ENCODE peak calls at places on chromosomes 16 and 17, in ten cellular contexts. R is progenitor cell of endocrine pancreas, J is GM10248, M is neural progenitor cell, X is fibroblast of mammary gland, N is testis, W is left ventricle myocardium inferior, Z is left lung, L is endothelial cell of umbilical vein, G is Calu3. U is an unnamed sample.

GRCh38 chr17:32497431-32498205 is 10.8 kb downstream of the CDK5R1 start:
- DNase-seq in R (no peak), J (no peak), M (no peak), X (peak), N (no peak), W (no peak), Z (peak), L (no peak), G (no peak), U (no peak)

GRCh38 chr17:40961586-40961985 is 5.2 kb downstream of the KRT39 start:
- DNase-seq in R (no peak), J (no peak), M (no peak), X (no peak), N (no peak), W (no peak), Z (no peak), L (no peak), G (no peak), U (no peak)

GRCh38 chr17:47720754-47721533 is 12.1 kb upstream of the TBX21 start:
- DNase-seq in R (no peak), J (peak), M (peak), X (no peak), N (no peak), W (no peak), Z (no peak), L (no peak), G (peak), U (peak)

GRCh38 chr17:7834554-7834890 is 505 bp downstream of the KDM6B start:
- DNase-seq in R (no peak), J (no peak), M (no peak), X (no peak), N (peak), W (peak), Z (peak), L (no peak), G (no peak), U (no peak)

GRCh38 chr17:79618383-79619067 is 7.7 kb upstream of the RBFOX3 start:
- DNase-seq in R (no peak), J (no peak), M (no peak), X (no peak), N (peak), W (peak), Z (peak), L (no peak), G (no peak), U (no peak)

GRCh38 chr17:37708616-37709212 is 36.1 kb downstream of the HNF1B start:
- DNase-seq in R (no peak), J (no peak), M (no peak), X (peak), N (no peak), W (no peak), Z (peak), L (no peak), G (peak), U (no peak)

GRCh38 chr17:76248013-76248782 is 7.9 kb upstream of the RNF157 start:
- DNase-seq in R (no peak), J (no peak), M (no peak), X (no peak), N (no peak), W (no peak), Z (no peak), L (peak), G (no peak), U (no peak)

GRCh38 chr17:52106638-52107261 is 51.8 kb downstream of the CA10 start:
- DNase-seq in R (peak), J (peak), M (peak), X (peak), N (peak), W (no peak), Z (no peak), L (peak), G (peak), U (no peak)

GRCh38 chr16:15988268-15989013 is 39.0 kb downstream of the ABCC1 start:
- DNase-seq in R (no peak), J (no peak), M (peak), X (no peak), N (no peak), W (no peak), Z (no peak), L (peak), G (no peak), U (no peak)

GRCh38 chr16:69077251-69077650 is 28.2 kb upstream of the HAS3 start:
- DNase-seq in R (no peak), J (no peak), M (no peak), X (peak), N (no peak), W (no peak), Z (no peak), L (no peak), G (no peak), U (no peak)

GRCh38 chr16:79847569-79847968 is 247.0 kb upstream of the MAF start:
- DNase-seq in R (no peak), J (no peak), M (no peak), X (no peak), N (no peak), W (no peak), Z (no peak), L (no peak), G (no peak), U (no peak)

GRCh38 chr17:46771601-46772012 is 46.9 kb downstream of the WNT3 start:
- DNase-seq in R (no peak), J (peak), M (no peak), X (no peak), N (no peak), W (no peak), Z (no peak), L (no peak), G (peak), U (no peak)

GRCh38 chr17:6530324-6530920 is 25.9 kb downstream of the PITPNM3 start:
- DNase-seq in R (no peak), J (no peak), M (no peak), X (no peak), N (no peak), W (no peak), Z (no peak), L (no peak), G (no peak), U (no peak)

GRCh38 chr17:16052486-16052885 is 52.9 kb downstream of the TTC19 start:
- DNase-seq in R (no peak), J (no peak), M (no peak), X (peak), N (no peak), W (no peak), Z (no peak), L (no peak), G (no peak), U (no peak)

GRCh38 chr17:49851387-49852291 is 3.8 kb upstream of the TAC4 start:
- DNase-seq in R (peak), J (peak), M (peak), X (peak), N (peak), W (peak), Z (peak), L (peak), G (peak), U (peak)

GRCh38 chr17:40437095-40437732 is 6.0 kb upstream of the IGFBP4 start:
- DNase-seq in R (no peak), J (no peak), M (no peak), X (no peak), N (no peak), W (no peak), Z (peak), L (no peak), G (peak), U (no peak)

GRCh38 chr17:82593590-82594087 is 54.6 kb downstream of the WDR45B start:
- DNase-seq in R (no peak), J (no peak), M (no peak), X (peak), N (no peak), W (no peak), Z (no peak), L (no peak), G (no peak), U (peak)

GRCh38 chr17:55265434-55266021 is 768 bp downstream of the HLF start:
- DNase-seq in R (no peak), J (peak), M (peak), X (no peak), N (peak), W (no peak), Z (no peak), L (no peak), G (no peak), U (no peak)

GRCh38 chr16:86980644-86981043 is 336.5 kb downstream of the C16orf95 start:
- DNase-seq in R (no peak), J (no peak), M (no peak), X (no peak), N (no peak), W (no peak), Z (no peak), L (no peak), G (no peak), U (no peak)

GRCh38 chr16:10939649-10940206 is 2.5 kb downstream of the DEXI start:
- DNase-seq in R (no peak), J (no peak), M (no peak), X (no peak), N (no peak), W (no peak), Z (peak), L (no peak), G (no peak), U (no peak)

GRCh38 chr17:49071106-49071505 is 61.5 kb upstream of the B4GALNT2 start:
- DNase-seq in R (no peak), J (no peak), M (no peak), X (peak), N (no peak), W (no peak), Z (no peak), L (peak), G (no peak), U (no peak)

GRCh38 chr17:78438271-78438691 is 59.8 kb downstream of the PGS1 start:
- DNase-seq in R (no peak), J (no peak), M (no peak), X (no peak), N (no peak), W (no peak), Z (no peak), L (no peak), G (no peak), U (no peak)

GRCh38 chr16:73020409-73020884 is 27.5 kb downstream of the ZFHX3 start:
- DNase-seq in R (no peak), J (no peak), M (no peak), X (peak), N (no peak), W (peak), Z (no peak), L (peak), G (peak), U (no peak)

GRCh38 chr16:84633622-84634021 is 14.7 kb upstream of the KLHL36 start:
- DNase-seq in R (no peak), J (no peak), M (no peak), X (peak), N (peak), W (peak), Z (no peak), L (no peak), G (no peak), U (no peak)

GRCh38 chr17:50467114-50467854 is 1.4 kb downstream of the CHAD start:
- DNase-seq in R (no peak), J (no peak), M (no peak), X (no peak), N (no peak), W (no peak), Z (peak), L (no peak), G (no peak), U (no peak)

GRCh38 chr17:64074704-64075484 is 54.5 kb upstream of the ICAM2 start:
- DNase-seq in R (no peak), J (no peak), M (no peak), X (peak), N (no peak), W (no peak), Z (peak), L (no peak), G (peak), U (no peak)

GRCh38 chr16:57012353-57012752 is 23.0 kb downstream of the NLRC5 start:
- DNase-seq in R (no peak), J (no peak), M (peak), X (no peak), N (no peak), W (no peak), Z (no peak), L (no peak), G (no peak), U (no peak)
- TF ChIP-seq CTCF in R (no peak), J (no peak), M (peak), X (no peak), N (no peak), W (no peak), Z (no peak), L (no peak), G (no peak), U (no peak)

GRCh38 chr17:42459256-42459982 is 741 bp downstream of the ATP6V0A1 start:
- DNase-seq in R (no peak), J (no peak), M (peak), X (peak), N (peak), W (peak), Z (peak), L (no peak), G (peak), U (no peak)
- TF ChIP-seq CTCF in R (peak), J (peak), M (peak), X (peak), N (peak), W (peak), Z (no peak), L (peak), G (no peak), U (no peak)

GRCh38 chr16:380837-381787 is 666 bp downstream of the PGAP6 start:
- DNase-seq in R (no peak), J (no peak), M (peak), X (no peak), N (no peak), W (no peak), Z (no peak), L (no peak), G (no peak), U (no peak)
- TF ChIP-seq CTCF in R (no peak), J (no peak), M (no peak), X (no peak), N (no peak), W (no peak), Z (no peak), L (no peak), G (no peak), U (no peak)

DNA sequence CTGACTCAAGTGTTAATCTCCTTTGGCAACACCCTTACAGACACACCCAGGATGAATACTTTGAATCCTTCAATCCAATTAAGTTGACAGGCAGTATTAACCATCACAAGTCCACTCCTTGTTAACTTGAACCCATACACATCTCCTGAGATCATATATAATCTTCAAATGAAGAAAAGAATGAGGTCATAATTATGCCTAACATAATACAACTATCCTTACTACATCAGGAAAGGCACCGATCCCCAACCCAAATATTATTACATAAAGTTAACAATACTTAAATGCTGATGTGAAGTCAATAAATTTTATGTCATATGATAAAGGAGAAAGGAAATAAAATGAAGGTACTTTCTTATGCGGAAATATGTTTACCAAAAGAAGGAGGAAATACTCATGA is 649.9 kb downstream of the KCNJ2 start:
- DNase-seq in R (no peak), J (no peak), M (no peak), X (no peak), N (no peak), W (no peak), Z (no peak), L (no peak), G (no peak), U (no peak)
- TF ChIP-seq CTCF in R (no peak), J (no peak), M (no peak), X (no peak), N (no peak), W (no peak), Z (no peak), L (no peak), G (no peak), U (no peak)

GRCh38 chr16:70470927-70471341 is 16.5 kb downstream of the FCSK start:
- DNase-seq in R (peak), J (no peak), M (peak), X (no peak), N (peak), W (peak), Z (no peak), L (peak), G (peak), U (no peak)
- TF ChIP-seq CTCF in R (peak), J (peak), M (peak), X (peak), N (peak), W (peak), Z (peak), L (peak), G (peak), U (no peak)

GRCh38 chr16:2016407-2016922 is 3.1 kb upstream of the NPW start:
- DNase-seq in R (no peak), J (no peak), M (peak), X (no peak), N (no peak), W (no peak), Z (no peak), L (no peak), G (peak), U (no peak)
- TF ChIP-seq CTCF in R (peak), J (peak), M (peak), X (peak), N (no peak), W (peak), Z (peak), L (peak), G (peak), U (no peak)

GRCh38 chr16:177981-178676 is 1.6 kb downstream of the HBA1 start:
- DNase-seq in R (no peak), J (no peak), M (no peak), X (no peak), N (no peak), W (no peak), Z (no peak), L (no peak), G (no peak), U (no peak)

GRCh38 chr16:180921-181667 is 835 bp downstream of the HBQ1 start:
- DNase-seq in R (peak), J (peak), M (peak), X (peak), N (peak), W (peak), Z (peak), L (peak), G (peak), U (peak)

GRCh38 chr16:179431-179830 is 828 bp upstream of the HBQ1 start:
- DNase-seq in R (no peak), J (no peak), M (no peak), X (no peak), N (no peak), W (no peak), Z (no peak), L (no peak), G (no peak), U (no peak)

GRCh38 chr16:181668-182021 is 1.4 kb downstream of the HBQ1 start:
- DNase-seq in R (no peak), J (no peak), M (no peak), X (peak), N (no peak), W (no peak), Z (no peak), L (no peak), G (no peak), U (no peak)

DNA sequence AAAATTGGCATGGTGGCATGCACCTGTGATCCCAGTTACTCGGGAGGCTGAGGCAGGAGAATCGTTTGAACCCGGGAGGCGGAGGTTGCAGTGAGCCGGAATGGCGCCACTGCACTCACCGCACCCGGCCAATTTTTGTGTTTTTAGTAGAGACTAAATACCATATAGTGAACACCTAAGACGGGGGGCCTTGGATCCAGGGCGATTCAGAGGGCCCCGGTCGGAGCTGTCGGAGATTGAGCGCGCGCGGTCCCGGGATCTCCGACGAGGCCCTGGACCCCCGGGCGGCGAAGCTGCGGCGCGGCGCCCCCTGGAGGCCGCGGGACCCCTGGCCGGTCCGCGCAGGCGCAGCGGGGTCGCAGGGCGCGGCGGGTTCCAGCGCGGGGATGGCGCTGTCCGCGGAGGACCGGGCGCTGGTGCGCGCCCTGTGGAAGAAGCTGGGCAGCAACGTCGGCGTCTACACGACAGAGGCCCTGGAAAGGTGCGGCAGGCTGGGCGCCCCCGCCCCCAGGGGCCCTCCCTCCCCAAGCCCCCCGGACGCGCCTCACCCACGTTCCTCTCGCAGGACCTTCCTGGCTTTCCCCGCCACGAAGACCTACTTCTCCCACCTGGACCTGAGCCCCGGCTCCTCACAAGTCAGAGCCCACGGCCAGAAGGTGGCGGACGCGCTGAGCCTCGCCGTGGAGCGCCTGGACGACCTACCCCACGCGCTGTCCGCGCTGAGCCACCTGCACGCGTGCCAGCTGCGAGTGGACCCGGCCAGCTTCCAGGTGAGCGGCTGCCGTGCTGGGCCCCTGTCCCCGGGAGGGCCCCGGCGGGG is at the start of gene HBQ1:
- DNase-seq in R (peak), J (peak), M (peak), X (no peak), N (no peak), W (peak), Z (no peak), L (peak), G (no peak), U (peak)
- TF ChIP-seq CTCF in R (peak), J (peak), M (peak), X (no peak), N (peak), W (peak), Z (no peak), L (peak), G (no peak), U (peak)

GRCh38 chr16:71440669-71441347 is 1.0 kb downstream of the TLE7 start:
- DNase-seq in R (no peak), J (peak), M (peak), X (no peak), N (peak), W (no peak), Z (no peak), L (no peak), G (no peak), U (no peak)
- TF ChIP-seq CTCF in R (peak), J (no peak), M (peak), X (no peak), N (no peak), W (no peak), Z (no peak), L (no peak), G (no peak), U (no peak)